ENCODE peak calls at places on chromosome 16, in seven cellular contexts. J, T, N, Q, P, H and L are unnamed samples.

GRCh38 chr16:66930189-66930588 is 4.0 kb downstream of the CIAO2B start:
- DNase-seq in Q (no peak), N (no peak), P (peak; percentile 70), J (no peak), T (peak; percentile 81), H (no peak), L (no peak)

GRCh38 chr16:29315046-29315445 is 91.5 kb downstream of the NPIPB11 start:
- DNase-seq in N (no peak), Q (peak; percentile 79), J (no peak), P (no peak), T (peak; percentile 18), H (no peak), L (no peak)

GRCh38 chr16:89331371-89332109 is 114.0 kb downstream of the ZNF778 start:
- DNase-seq in H (no peak), N (no peak), J (no peak), T (no peak), Q (no peak), P (no peak), L (no peak)

GRCh38 chr16:15792563-15792971 is 64.3 kb downstream of the MYH11 start:
- DNase-seq in Q (no peak), T (no peak), P (no peak), H (no peak), N (no peak), J (no peak), L (no peak)

GRCh38 chr16:54140057-54140787 is 146.4 kb downstream of the IRX3 start:
- DNase-seq in P (peak; percentile 16), H (no peak), Q (no peak), J (no peak), T (peak; percentile 10), N (no peak), L (no peak)

GRCh38 chr16:57721356-57721755 is 14.2 kb upstream of the KATNB1 start:
- DNase-seq in Q (no peak), H (no peak), T (no peak), J (no peak), N (no peak), P (no peak), L (no peak)

GRCh38 chr16:49756971-49757743 is 98.8 kb downstream of the ZNF423 start:
- DNase-seq in T (peak; percentile 72), H (no peak), N (no peak), P (no peak), Q (no peak), J (no peak), L (no peak)

GRCh38 chr16:88665148-88665547 is 2.3 kb upstream of the MVD start:
- DNase-seq in T (no peak), J (no peak), N (no peak), Q (peak; percentile 85), P (no peak), H (no peak), L (no peak)

GRCh38 chr16:50197582-50197981 is 44.5 kb downstream of the TENT4B start:
- DNase-seq in J (no peak), P (no peak), T (no peak), Q (no peak), N (no peak), H (no peak), L (no peak)

GRCh38 chr16:77414752-77415231 is 20.0 kb downstream of the ADAMTS18 start:
- DNase-seq in H (no peak), Q (no peak), N (no peak), T (peak; percentile 87), P (no peak), J (no peak), L (no peak)

GRCh38 chr16:48194828-48195566 is 39.2 kb upstream of the ABCC12 start:
- DNase-seq in N (no peak), T (peak; percentile 38), H (no peak), J (no peak), P (no peak), Q (no peak), L (no peak)

GRCh38 chr16:19083670-19084069 is 16.3 kb downstream of the COQ7 start:
- DNase-seq in Q (no peak), T (no peak), H (no peak), P (no peak), J (no peak), N (no peak), L (no peak)

GRCh38 chr16:19086322-19087199 is 19.1 kb downstream of the COQ7 start:
- DNase-seq in J (peak; percentile 94), H (peak; percentile 64), Q (peak; percentile 96), T (peak; percentile 93), P (peak; percentile 88), N (peak; percentile 70), L (peak; percentile 83)

GRCh38 chr16:19084879-19085278 is 17.5 kb downstream of the COQ7 start:
- DNase-seq in Q (peak; percentile 15), N (no peak), H (no peak), T (no peak), P (no peak), J (no peak), L (no peak)

GRCh38 chr16:19085679-19086200 is 18.3 kb downstream of the COQ7 start:
- DNase-seq in Q (peak; percentile 72), N (peak; percentile 25), T (peak; percentile 18), P (no peak), J (no peak), H (no peak), L (no peak)

GRCh38 chr16:19084139-19084538 is 16.7 kb downstream of the COQ7 start:
- DNase-seq in N (no peak), H (no peak), P (no peak), Q (peak; percentile 36), J (no peak), T (no peak), L (no peak)
- TF ChIP-seq CTCF in N (no peak), H (no peak), P (no peak), Q (no peak), J (no peak), T (no peak), L (no peak)

GRCh38 chr16:82755570-82756282 is 129.0 kb downstream of the CDH13 start:
- DNase-seq in P (no peak), N (no peak), J (no peak), Q (no peak), T (peak; percentile 28), H (no peak), L (no peak)
- TF ChIP-seq CTCF in P (peak; percentile 60), N (no peak), J (no peak), Q (no peak), T (peak; percentile 17), H (no peak), L (no peak)

GRCh38 chr16:81212830-81213465 is 25.5 kb upstream of the BCO1 start:
- DNase-seq in N (no peak), J (no peak), P (no peak), Q (no peak), H (no peak), T (no peak), L (no peak)

GRCh38 chr16:81210807-81211206 is 27.7 kb upstream of the BCO1 start:
- DNase-seq in T (peak; percentile 2), P (no peak), Q (no peak), J (no peak), N (no peak), H (no peak), L (no peak)

GRCh38 chr16:81216114-81216513 is 22.4 kb upstream of the BCO1 start:
- DNase-seq in J (no peak), Q (no peak), T (no peak), H (no peak), N (no peak), P (no peak), L (no peak)

GRCh38 chr16:81216706-81217105 is 21.8 kb upstream of the BCO1 start:
- DNase-seq in T (no peak), J (no peak), N (no peak), H (no peak), P (no peak), Q (no peak), L (no peak)

DNA sequence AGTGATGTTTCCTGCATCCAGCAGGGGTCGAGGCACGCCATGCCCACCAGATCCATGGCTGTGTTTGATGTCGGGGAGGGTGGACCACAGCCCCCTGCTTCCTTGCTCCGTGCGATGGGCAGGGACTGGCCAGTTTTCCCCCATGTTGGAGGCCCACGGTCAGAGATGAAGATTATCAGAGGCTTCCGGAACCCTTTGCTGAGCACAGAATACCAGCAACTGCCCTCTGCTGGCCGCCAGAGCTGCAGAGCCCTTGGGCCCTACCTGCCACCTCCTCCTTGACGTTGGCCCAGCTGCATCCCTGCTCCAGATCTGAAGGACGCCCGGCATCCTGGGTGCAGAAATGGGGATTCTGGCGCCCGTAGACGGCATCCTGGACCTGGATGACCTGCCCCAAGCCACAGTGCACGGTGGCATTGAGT is 23.7 kb upstream of the BCO1 start:
- DNase-seq in Q (no peak), T (peak; percentile 37), J (no peak), P (no peak), N (no peak), H (no peak), L (no peak)
- TF ChIP-seq CTCF in Q (no peak), T (peak; percentile 63), J (peak; percentile 15), P (peak; percentile 67), N (no peak), H (no peak), L (peak; percentile 34)

DNA sequence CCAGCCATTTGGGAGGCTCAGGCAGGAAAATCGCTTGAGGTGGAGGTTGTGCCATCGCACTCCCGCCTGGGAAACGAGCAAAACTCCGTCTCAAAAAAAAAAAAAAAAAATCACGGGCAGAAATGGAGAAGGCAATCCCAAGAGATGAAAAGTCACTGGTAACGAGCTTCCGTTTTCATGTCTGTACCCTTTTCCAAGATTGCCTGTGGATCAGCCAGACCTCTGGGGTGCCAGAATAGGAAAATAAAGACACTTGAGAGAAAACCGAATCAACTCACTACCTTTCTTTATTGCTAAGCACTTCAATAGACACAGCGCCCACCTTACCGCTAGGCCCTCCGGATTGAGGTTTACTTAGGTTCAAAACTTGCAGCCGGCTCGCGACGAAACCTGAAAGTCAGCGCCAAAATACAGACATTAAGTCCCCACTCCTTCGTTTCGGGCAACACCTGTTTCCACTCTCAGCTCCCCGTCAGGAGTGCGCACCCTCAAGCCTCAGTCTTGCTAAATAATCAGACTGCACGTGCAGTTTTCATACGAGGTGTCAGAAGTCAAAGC is 970 bp upstream of the TRAF7 start:
- DNase-seq in Q (no peak), P (no peak), H (no peak), N (no peak), T (peak; percentile 20), J (no peak), L (no peak)
- TF ChIP-seq CTCF in Q (no peak), P (no peak), H (no peak), N (no peak), T (no peak), J (no peak), L (no peak)